ENCODE peak calls at places on chromosome 7, in six cellular contexts. V, M, S, T, L and W are unnamed samples.

GRCh38 chr7:98870807-98871491 is 1.1 kb upstream of the TMEM130 start:
- DNase-seq in V (no peak), M (no peak), S (no peak), T (no peak), L (no peak), W (no peak)

GRCh38 chr7:149787428-149788299 is 14.3 kb upstream of the ZNF467 start:
- DNase-seq in V (no peak), M (no peak), S (no peak), T (no peak), L (no peak), W (no peak)

GRCh38 chr7:120394595-120394994 is 121.6 kb downstream of the KCND2 start:
- DNase-seq in V (no peak), M (no peak), S (no peak), T (no peak), L (no peak), W (no peak)

GRCh38 chr7:74337926-74338325 is 48.7 kb downstream of the CLIP2 start:
- DNase-seq in V (no peak), M (no peak), S (no peak), T (no peak), L (no peak), W (no peak)

GRCh38 chr7:155230169-155230593 is 67.5 kb upstream of the INSIG1 start:
- DNase-seq in V (peak), M (no peak), S (no peak), T (no peak), L (no peak), W (peak)

GRCh38 chr7:112453505-112454171 is 3.4 kb downstream of the IFRD1 start:
- DNase-seq in V (peak), M (no peak), S (no peak), T (no peak), L (no peak), W (peak)

GRCh38 chr7:27442446-27442845 is 199.8 kb downstream of the EVX1 start:
- DNase-seq in V (peak), M (no peak), S (no peak), T (no peak), L (no peak), W (no peak)

GRCh38 chr7:21547511-21547910 is 4.7 kb downstream of the DNAH11 start:
- DNase-seq in V (peak), M (no peak), S (no peak), T (no peak), L (no peak), W (no peak)

GRCh38 chr7:73909051-73909941 is 48.3 kb downstream of the TMEM270 start:
- DNase-seq in V (peak), M (no peak), S (no peak), T (no peak), L (no peak), W (no peak)

GRCh38 chr7:123747089-123747488 is 1.7 kb downstream of the WASL start:
- DNase-seq in V (no peak), M (no peak), S (no peak), T (no peak), L (peak), W (peak)